ENCODE peak calls at places on chromosomes 6 and 20, in five cellular contexts. U is type B pancreatic cell, M is amniotic epithelial cell, F is AG08395, H is epithelial cell of esophagus. V is an unnamed sample.

GRCh38 chr6:39320370-39320984 is 2.0 kb downstream of the KCNK16 start:
- DNase-seq in U (no peak), H (no peak), M (no peak), F (no peak), V (no peak)

GRCh38 chr6:155188707-155189496 is 74.9 kb upstream of the CLDN20 start:
- DNase-seq in M (peak), H (peak), F (peak), U (no peak), V (no peak)

GRCh38 chr6:160261991-160262718 is 3.5 kb upstream of the SLC22A2 start:
- DNase-seq in F (no peak), H (no peak), U (no peak), M (peak), V (no peak)

GRCh38 chr6:62746968-62747367 is 460.9 kb upstream of the KHDRBS2 start:
- DNase-seq in H (no peak), U (no peak), M (no peak), F (no peak), V (no peak)

GRCh38 chr20:45946149-45946970 is 11.9 kb downstream of the PCIF1 start:
- DNase-seq in F (peak), U (no peak), H (peak), M (peak), V (no peak)

GRCh38 chr6:31116661-31117385 is 2.2 kb downstream of the PSORS1C1 start:
- DNase-seq in F (peak), M (no peak), U (no peak), H (no peak), V (no peak)

GRCh38 chr20:1324598-1325172 is 4.3 kb downstream of the SDCBP2 start:
- DNase-seq in U (peak), H (no peak), M (peak), F (no peak), V (no peak)

GRCh38 chr20:53362736-53363135 is 230.9 kb downstream of the ZNF217 start:
- DNase-seq in U (no peak), F (no peak), H (no peak), M (no peak), V (no peak)

GRCh38 chr20:62662422-62662821 is 20.1 kb downstream of the SLCO4A1 start:
- DNase-seq in M (peak), H (peak), F (peak), U (no peak), V (no peak)

GRCh38 chr6:34527751-34528670 is 28.1 kb downstream of the SPDEF start:
- DNase-seq in U (no peak), H (no peak), F (no peak), M (no peak), V (no peak)

GRCh38 chr6:66496659-66497058 is 789.6 kb upstream of the EYS start:
- DNase-seq in F (peak), H (peak), U (no peak), M (no peak), V (no peak)

GRCh38 chr6:158414900-158415299 is 102.6 kb downstream of the TULP4 start:
- DNase-seq in F (no peak), U (no peak), H (peak), M (peak), V (no peak)

GRCh38 chr6:76940186-76940585 is 523.1 kb downstream of the HTR1B start:
- DNase-seq in U (no peak), H (no peak), M (peak), F (no peak), V (no peak)

GRCh38 chr6:168102093-168102985 is 23.3 kb upstream of the FRMD1 start:
- DNase-seq in M (no peak), U (no peak), H (no peak), F (no peak), V (no peak)

GRCh38 chr6:26017567-26017966 is 55.0 kb downstream of the TRIM38 start:
- DNase-seq in U (no peak), F (peak), H (peak), M (peak), V (peak)

GRCh38 chr6:106866875-106867658 is 107.5 kb downstream of the CD24 start:
- DNase-seq in H (no peak), F (no peak), M (no peak), U (no peak), V (no peak)

GRCh38 chr20:23094927-23095326 is 8.8 kb upstream of the CD93 start:
- DNase-seq in M (peak), F (no peak), U (no peak), H (peak), V (no peak)

GRCh38 chr6:56863366-56863765 is 91.5 kb upstream of the BEND6 start:
- DNase-seq in H (peak), U (no peak), M (peak), F (peak), V (no peak)

GRCh38 chr6:163844761-163845160 is 430.2 kb downstream of the QKI start:
- DNase-seq in U (no peak), M (no peak), H (no peak), F (no peak), V (no peak)

V was measured in posterior cingulate gyrus.